ENCODE peak calls at places on chromosomes 13 and 19, in ten cellular contexts. U is ovary; H is SW480; J is T-helper 2 cell treated with Interferon-gamma antibody and Interleukin-4, amounts not matched to agents 5 μg/mL and 100 μg/mL, for 36 hours; A is activated B cell treated with CpG ODN at 0.5 μM for 24 hours; L is Peyer's patch; V is PC-3; O is heart right ventricle; X is naive B cell; T is AG08395. S is an unnamed sample.

GRCh38 chr19:33796164-33797100 is at the start of gene KCTD15:
- DNase-seq in U (peak), H (peak), J (peak), A (peak), L (no peak), V (peak), O (peak), X (no peak), T (no peak), S (peak)

GRCh38 chr19:41186971-41187883 is 5.8 kb upstream of the CYP2S1 start:
- DNase-seq in U (no peak), H (no peak), J (no peak), A (no peak), L (no peak), V (no peak), O (no peak), X (no peak), T (no peak), S (no peak)

GRCh38 chr19:52048604-52049493 is at the start of gene ZNF432:
- DNase-seq in U (peak), H (peak), J (peak), A (peak), L (peak), V (peak), O (peak), X (peak), T (peak), S (peak)

GRCh38 chr13:27131202-27131623 is 40.4 kb downstream of the USP12 start:
- DNase-seq in U (no peak), H (no peak), J (peak), A (peak), L (peak), V (peak), O (no peak), X (no peak), T (no peak), S (no peak)

GRCh38 chr13:93003531-93003930 is 223.1 kb upstream of the GPC6 start:
- DNase-seq in U (no peak), H (no peak), J (no peak), A (no peak), L (no peak), V (no peak), O (no peak), X (no peak), T (no peak), S (no peak)

GRCh38 chr13:49241296-49241695 is 6.4 kb upstream of the CDADC1 start:
- DNase-seq in U (no peak), H (no peak), J (no peak), A (no peak), L (no peak), V (no peak), O (no peak), X (no peak), T (no peak), S (no peak)

GRCh38 chr19:30691767-30692516 is 319.8 kb downstream of the ZNF536 start:
- DNase-seq in U (no peak), H (no peak), J (no peak), A (no peak), L (no peak), V (no peak), O (no peak), X (no peak), T (peak), S (no peak)

GRCh38 chr13:99922631-99923404 is 48.7 kb downstream of the ZIC5 start:
- DNase-seq in U (no peak), H (no peak), J (no peak), A (no peak), L (peak), V (no peak), O (no peak), X (no peak), T (no peak), S (no peak)

GRCh38 chr13:108662528-108662927 is 33.1 kb downstream of the MYO16 start:
- DNase-seq in U (no peak), H (no peak), J (no peak), A (no peak), L (no peak), V (peak), O (no peak), X (no peak), T (no peak), S (no peak)

GRCh38 chr13:102729560-102730275 is 34.9 kb upstream of the METTL21C start:
- DNase-seq in U (no peak), H (peak), J (no peak), A (no peak), L (no peak), V (peak), O (no peak), X (no peak), T (no peak), S (no peak)

GRCh38 chr19:3968556-3969434 is 2.1 kb downstream of the DAPK3 start:
- DNase-seq in U (peak), H (peak), J (no peak), A (no peak), L (peak), V (peak), O (peak), X (no peak), T (peak), S (peak)

GRCh38 chr13:48531416-48532145 is 1.3 kb downstream of the RCBTB2 start:
- DNase-seq in U (no peak), H (no peak), J (peak), A (no peak), L (no peak), V (no peak), O (no peak), X (no peak), T (no peak), S (peak)

GRCh38 chr19:18264428-18264827 is 9.8 kb downstream of the IQCN start:
- DNase-seq in U (peak), H (no peak), J (no peak), A (no peak), L (no peak), V (no peak), O (no peak), X (peak), T (no peak), S (no peak)

GRCh38 chr13:28027607-28028364 is 39.3 kb upstream of the URAD start:
- DNase-seq in U (no peak), H (no peak), J (no peak), A (no peak), L (no peak), V (no peak), O (no peak), X (no peak), T (no peak), S (no peak)

GRCh38 chr19:11227201-11227886 is 12.1 kb upstream of the ANGPTL8 start:
- DNase-seq in U (no peak), H (peak), J (no peak), A (no peak), L (no peak), V (peak), O (no peak), X (no peak), T (no peak), S (no peak)

GRCh38 chr19:42279148-42279901 is 10.3 kb downstream of the CIC start:
- DNase-seq in U (no peak), H (no peak), J (no peak), A (no peak), L (peak), V (no peak), O (no peak), X (no peak), T (no peak), S (no peak)

GRCh38 chr13:50292082-50292481 is 276.8 kb downstream of the KCNRG start:
- DNase-seq in U (no peak), H (no peak), J (no peak), A (no peak), L (no peak), V (no peak), O (no peak), X (no peak), T (no peak), S (no peak)

GRCh38 chr13:25654332-25654731 is 282.6 kb downstream of the ATP8A2 start:
- DNase-seq in U (no peak), H (no peak), J (no peak), A (no peak), L (no peak), V (peak), O (no peak), X (no peak), T (no peak), S (no peak)

GRCh38 chr19:55678121-55678671 is 3.2 kb downstream of the EPN1 start:
- DNase-seq in U (no peak), H (no peak), J (no peak), A (peak), L (peak), V (no peak), O (no peak), X (peak), T (no peak), S (no peak)

GRCh38 chr19:43754312-43754561 is 525 bp downstream of the SMG9 start:
- DNase-seq in U (no peak), H (no peak), J (no peak), A (no peak), L (no peak), V (no peak), O (no peak), X (no peak), T (no peak), S (no peak)

GRCh38 chr19:16247353-16248182 is 49.9 kb downstream of the AP1M1 start:
- DNase-seq in U (peak), H (peak), J (peak), A (peak), L (peak), V (peak), O (peak), X (peak), T (peak), S (peak)